ENCODE peak calls at places on chromosomes 11 and 22, in nine cellular contexts. E, A, O, C, X, K, P, W and H are unnamed samples.

GRCh38 chr22:25774575-25775026 is 32.6 kb downstream of the MYO18B start:
- ATAC-seq in P (no peak), C (no peak), E (peak; percentile 9), A (no peak), O (no peak), W (peak; percentile 42), K (no peak), X (no peak), H (no peak)

GRCh38 chr11:12200359-12201015 is 90.1 kb downstream of the MICAL2 start:
- ATAC-seq in P (no peak), E (peak; percentile 6), O (no peak), C (no peak), K (no peak), A (peak; percentile 42), W (peak; percentile 25), X (peak; percentile 42), H (peak; percentile 9)

GRCh38 chr11:97349201-97349600 is 959.4 kb downstream of the JRKL start:
- ATAC-seq in K (no peak), P (no peak), W (no peak), E (no peak), O (no peak), A (no peak), X (no peak), C (no peak), H (no peak)

GRCh38 chr11:18650859-18651557 is 16.9 kb upstream of the SPTY2D1 start:
- ATAC-seq in P (peak; percentile 51), O (no peak), E (peak; percentile 94), W (peak; percentile 89), C (peak; percentile 69), A (peak; percentile 23), X (peak; percentile 31), K (peak; percentile 59), H (peak; percentile 87)

GRCh38 chr11:128924618-128925017 is 18.1 kb downstream of the TP53AIP1 start:
- ATAC-seq in C (no peak), A (no peak), E (no peak), P (no peak), W (no peak), K (no peak), O (no peak), X (no peak), H (no peak)

GRCh38 chr11:118223992-118224391 is 819 bp downstream of the JAML start:
- ATAC-seq in X (no peak), C (peak; percentile 44), O (peak; percentile 44), A (no peak), E (peak; percentile 20), K (peak; percentile 52), W (no peak), P (no peak), H (peak; percentile 32)

GRCh38 chr11:32429477-32429876 is 5.9 kb downstream of the WT1 start:
- ATAC-seq in X (no peak), K (no peak), P (no peak), E (no peak), C (no peak), W (no peak), A (no peak), O (no peak), H (no peak)

GRCh38 chr11:33652930-33653329 is 47.7 kb downstream of the C11orf91 start:
- ATAC-seq in K (no peak), X (no peak), O (no peak), P (no peak), C (no peak), A (no peak), W (no peak), E (no peak), H (no peak)

GRCh38 chr11:68266121-68266891 is 5.5 kb downstream of the C11orf24 start:
- ATAC-seq in A (no peak), W (no peak), X (no peak), C (no peak), E (no peak), P (no peak), O (no peak), K (no peak), H (no peak)

GRCh38 chr22:46465348-46465725 is 72.1 kb downstream of the CELSR1 start:
- ATAC-seq in C (no peak), K (no peak), E (peak; percentile 48), O (no peak), A (peak; percentile 63), P (no peak), W (peak; percentile 49), X (peak; percentile 68), H (no peak)

GRCh38 chr22:38165929-38166593 is 15.6 kb downstream of the PLA2G6 start:
- ATAC-seq in C (no peak), W (no peak), E (no peak), X (no peak), O (no peak), P (no peak), A (no peak), K (no peak), H (no peak)

GRCh38 chr11:80686889-80687288 is 1246.1 kb upstream of the TENM4 start:
- ATAC-seq in P (no peak), C (no peak), X (no peak), O (no peak), W (no peak), E (no peak), K (no peak), A (no peak), H (no peak)

GRCh38 chr11:118652681-118653181 is 26.7 kb downstream of the TREH start:
- ATAC-seq in X (no peak), P (no peak), O (peak; percentile 57), K (no peak), E (peak; percentile 15), W (no peak), C (peak; percentile 34), A (no peak), H (no peak)

GRCh38 chr22:46131151-46131587 is 19.2 kb upstream of the PPARA start:
- ATAC-seq in W (no peak), O (no peak), P (no peak), A (no peak), X (no peak), K (no peak), C (no peak), E (no peak), H (no peak)

GRCh38 chr22:30004689-30005088 is 75.6 kb upstream of the HORMAD2 start:
- ATAC-seq in E (no peak), X (peak; percentile 68), K (no peak), P (peak; percentile 46), W (no peak), C (no peak), O (no peak), A (peak; percentile 64), H (no peak)

GRCh38 chr11:99424313-99425084 is 403.8 kb downstream of the CNTN5 start:
- ATAC-seq in P (no peak), C (no peak), E (peak; percentile 47), W (no peak), A (peak; percentile 74), O (no peak), X (peak; percentile 98), K (no peak), H (no peak)

GRCh38 chr11:65381721-65382035 is 768 bp downstream of the SLC25A45 start:
- ATAC-seq in C (no peak), X (peak; percentile 16), E (peak; percentile 3), O (peak; percentile 7), A (peak; percentile 12), K (peak; percentile 0), P (peak; percentile 3), W (no peak), H (peak; percentile 30)

GRCh38 chr11:86523738-86524602 is 148.4 kb downstream of the ME3 start:
- ATAC-seq in A (peak; percentile 41), K (no peak), O (no peak), W (peak; percentile 89), C (no peak), P (peak; percentile 90), X (peak; percentile 36), E (peak; percentile 86), H (peak; percentile 63)

GRCh38 chr11:113840932-113841664 is 34.3 kb downstream of the USP28 start:
- ATAC-seq in E (no peak), X (peak; percentile 70), A (peak; percentile 63), O (peak; percentile 73), P (no peak), C (no peak), W (no peak), K (no peak), H (no peak)

GRCh38 chr22:18085188-18085587 is 7.4 kb downstream of the PEX26 start:
- ATAC-seq in W (peak; percentile 55), K (no peak), O (no peak), P (peak; percentile 60), E (peak; percentile 41), X (no peak), C (no peak), A (no peak), H (no peak)

GRCh38 chr11:58444285-58444684 is 2.2 kb upstream of the OR5B12 start:
- ATAC-seq in X (no peak), W (no peak), P (no peak), O (no peak), K (no peak), A (no peak), E (no peak), C (no peak), H (no peak)

GRCh38 chr11:10285148-10285802 is 8.7 kb downstream of the SBF2 start:
- ATAC-seq in P (peak; percentile 86), C (no peak), W (no peak), X (no peak), E (peak; percentile 51), K (no peak), A (no peak), O (no peak), H (no peak)

GRCh38 chr11:120748485-120748814 is 236.9 kb downstream of the GRIK4 start:
- ATAC-seq in O (no peak), W (no peak), C (no peak), X (no peak), K (no peak), P (no peak), E (no peak), A (no peak), H (no peak)

GRCh38 chr22:27218012-27218483 is 560.7 kb downstream of the MIAT start:
- ATAC-seq in O (no peak), W (no peak), K (no peak), X (no peak), E (no peak), C (no peak), A (no peak), P (no peak), H (no peak)

GRCh38 chr11:84524422-84525051 is 1102.6 kb downstream of the DLG2 start:
- ATAC-seq in C (no peak), W (peak; percentile 53), A (no peak), K (no peak), X (no peak), P (no peak), E (no peak), O (no peak), H (no peak)

GRCh38 chr11:12800032-12800671 is 125.9 kb downstream of the TEAD1 start:
- ATAC-seq in A (peak; percentile 23), P (peak; percentile 69), C (no peak), X (peak; percentile 37), W (peak; percentile 74), O (no peak), E (peak; percentile 77), K (no peak), H (no peak)

GRCh38 chr11:113179181-113179701 is 135.1 kb upstream of the TTC12 start:
- ATAC-seq in C (no peak), P (no peak), A (no peak), W (peak; percentile 32), K (no peak), X (no peak), E (no peak), O (no peak), H (no peak)

GRCh38 chr11:77752518-77752917 is 68.0 kb downstream of the RSF1 start:
- ATAC-seq in O (no peak), A (peak; percentile 77), C (no peak), W (no peak), X (peak; percentile 93), E (no peak), P (no peak), K (no peak), H (no peak)

GRCh38 chr11:82194521-82194920 is 539.1 kb downstream of the FAM181B start:
- ATAC-seq in X (no peak), A (no peak), W (no peak), K (no peak), E (peak; percentile 23), P (no peak), C (no peak), O (no peak), H (no peak)

GRCh38 chr11:88415495-88415894 is 78.0 kb upstream of the CTSC start:
- ATAC-seq in A (no peak), P (no peak), X (no peak), W (no peak), C (peak; percentile 44), O (no peak), K (peak; percentile 54), E (no peak), H (peak; percentile 38)

GRCh38 chr11:63557548-63557947 is 5.6 kb downstream of the PLAAT2 start:
- ATAC-seq in O (no peak), W (no peak), K (no peak), C (no peak), A (no peak), P (no peak), X (no peak), E (no peak), H (no peak)